ENCODE peak calls at places on chromosomes 7 and 10, in nine cellular contexts. A is GM12864; C is fibroblast of lung; L is colonic mucosa; Q is SK-N-SH; R is A549; Z is heart right ventricle; D is AG09309; T is Jurkat, Clone E6-1. P is an unnamed sample.
A peak's percentile ranks its signal among the peaks of the same experiment; 100 is the strongest.

GRCh38 chr7:37504791-37505190 is 56.1 kb upstream of the ELMO1 start:
- DNase-seq in A (no peak), C (no peak), L (no peak), Q (no peak), R (no peak), Z (no peak), D (no peak), T (no peak), P (no peak)

GRCh38 chr10:59361659-59362183 is 628 bp downstream of the FAM13C start:
- DNase-seq in A (no peak), C (peak; percentile 34), L (no peak), Q (no peak), R (no peak), Z (no peak), D (no peak), T (no peak), P (no peak)

GRCh38 chr10:22630229-22631174 is 83.9 kb downstream of the PIP4K2A start:
- DNase-seq in A (no peak), C (peak; percentile 64), L (no peak), Q (no peak), R (no peak), Z (no peak), D (no peak), T (peak; percentile 55), P (no peak)

GRCh38 chr7:2202901-2203550 is 29.7 kb downstream of the MAD1L1 start:
- DNase-seq in A (no peak), C (no peak), L (no peak), Q (peak; percentile 29), R (no peak), Z (no peak), D (no peak), T (no peak), P (no peak)

GRCh38 chr10:80498833-80499671 is 38.6 kb upstream of the SH2D4B start:
- DNase-seq in A (no peak), C (peak; percentile 97), L (peak; percentile 86), Q (no peak), R (peak; percentile 91), Z (peak; percentile 88), D (peak; percentile 92), T (no peak), P (peak; percentile 18)

GRCh38 chr7:129037585-129037984 is 17.3 kb downstream of the TNPO3 start:
- DNase-seq in A (no peak), C (no peak), L (no peak), Q (no peak), R (no peak), Z (no peak), D (no peak), T (no peak), P (peak; percentile 51)

GRCh38 chr7:1882451-1882850 is 212.4 kb downstream of the ELFN1 start:
- DNase-seq in A (no peak), C (no peak), L (no peak), Q (no peak), R (no peak), Z (no peak), D (no peak), T (no peak), P (no peak)

GRCh38 chr7:15888090-15888489 is 201.6 kb upstream of the MEOX2 start:
- DNase-seq in A (no peak), C (no peak), L (no peak), Q (no peak), R (no peak), Z (no peak), D (no peak), T (no peak), P (no peak)

GRCh38 chr10:47164800-47165128 is 135.2 kb upstream of the GDF10 start:
- DNase-seq in A (no peak), C (no peak), L (no peak), Q (no peak), R (no peak), Z (no peak), D (no peak), T (no peak), P (no peak)

GRCh38 chr10:59991661-59992060 is 85.3 kb upstream of the CCDC6 start:
- DNase-seq in A (no peak), C (peak; percentile 80), L (peak; percentile 75), Q (no peak), R (peak; percentile 13), Z (no peak), D (no peak), T (peak; percentile 5), P (peak; percentile 70)

GRCh38 chr10:99976886-99977391 is 32.8 kb downstream of the DNMBP start:
- DNase-seq in A (no peak), C (peak; percentile 99), L (no peak), Q (no peak), R (peak; percentile 55), Z (no peak), D (peak; percentile 80), T (no peak), P (peak; percentile 58)

GRCh38 chr10:132609211-132609610 is 71.6 kb downstream of the INPP5A start:
- DNase-seq in A (no peak), C (no peak), L (no peak), Q (no peak), R (no peak), Z (peak; percentile 9), D (no peak), T (no peak), P (no peak)

GRCh38 chr10:132606536-132607316 is 69.1 kb downstream of the INPP5A start:
- DNase-seq in A (no peak), C (peak; percentile 57), L (peak; percentile 20), Q (peak; percentile 96), R (no peak), Z (peak; percentile 69), D (no peak), T (no peak), P (no peak)

GRCh38 chr10:132608511-132609195 is 71.1 kb downstream of the INPP5A start:
- DNase-seq in A (no peak), C (no peak), L (no peak), Q (peak; percentile 28), R (no peak), Z (peak; percentile 17), D (no peak), T (no peak), P (no peak)

GRCh38 chr10:132607491-132607890 is 69.9 kb downstream of the INPP5A start:
- DNase-seq in A (no peak), C (no peak), L (no peak), Q (no peak), R (no peak), Z (peak; percentile 7), D (no peak), T (no peak), P (no peak)

GRCh38 chr10:132607961-132608495 is 70.4 kb downstream of the INPP5A start:
- DNase-seq in A (no peak), C (no peak), L (no peak), Q (peak; percentile 53), R (no peak), Z (peak; percentile 12), D (no peak), T (no peak), P (no peak)
- H3K4me3 ChIP-seq in A (no peak overlapping the region), C (no peak overlapping the region), L (no peak overlapping the region), Q (no peak overlapping the region), R (no peak overlapping the region), Z (no peak overlapping the region), D (no peak overlapping the region), T (no peak overlapping the region), P (no peak overlapping the region)

GRCh38 chr10:525565-526315 is 163.7 kb downstream of the DIP2C start:
- DNase-seq in A (no peak), C (peak; percentile 58), L (no peak), Q (no peak), R (no peak), Z (no peak), D (no peak), T (no peak), P (no peak)
- H3K4me3 ChIP-seq in A (no peak overlapping the region), C (no peak overlapping the region), L (no peak overlapping the region), Q (no peak overlapping the region), R (no peak overlapping the region), Z (no peak overlapping the region), D (no peak overlapping the region), T (no peak overlapping the region), P (no peak overlapping the region)

DNA sequence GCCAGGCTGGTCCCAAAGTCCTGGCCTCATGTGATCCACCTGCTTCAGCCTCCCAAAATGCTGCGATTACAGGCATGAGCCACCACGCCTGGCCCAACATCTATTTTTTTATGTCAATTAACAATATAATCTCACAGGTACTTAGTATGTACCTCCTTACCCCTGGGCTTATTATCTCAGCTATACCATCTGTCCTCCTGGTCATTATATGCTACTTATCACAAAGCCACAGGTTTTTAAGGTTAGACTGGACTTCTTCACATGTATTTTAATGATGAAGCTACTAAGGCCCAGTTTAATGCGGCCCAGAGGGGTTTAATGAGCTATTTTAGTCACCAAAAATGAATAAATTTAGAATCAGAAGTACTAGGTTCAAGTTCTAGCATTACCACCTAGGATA is 3.4 kb downstream of the NSUN6 start:
- DNase-seq in A (no peak), C (no peak), L (no peak), Q (no peak), R (no peak), Z (no peak), D (no peak), T (no peak), P (no peak)
- H3K4me3 ChIP-seq in A (no peak overlapping the region), C (no peak overlapping the region), L (no peak overlapping the region), Q (no peak overlapping the region), R (no peak overlapping the region), Z (no peak overlapping the region), D (no peak overlapping the region), T (no peak overlapping the region), P (no peak overlapping the region)

GRCh38 chr7:27192546-27193334 is 7.2 kb downstream of the HOXA13 start:
- DNase-seq in A (no peak), C (no peak), L (peak; percentile 55), Q (peak; percentile 67), R (no peak), Z (no peak), D (no peak), T (no peak), P (no peak)

GRCh38 chr7:27191716-27192545 is 6.9 kb upstream of the HOXA11 start:
- DNase-seq in A (no peak), C (no peak), L (peak; percentile 70), Q (no peak), R (no peak), Z (no peak), D (no peak), T (no peak), P (peak; percentile 12)

GRCh38 chr7:27194002-27194352 is 5.9 kb downstream of the HOXA13 start:
- DNase-seq in A (no peak), C (no peak), L (no peak), Q (no peak), R (no peak), Z (no peak), D (no peak), T (no peak), P (no peak)

GRCh38 chr7:27194641-27195379 is 5.1 kb downstream of the HOXA13 start:
- DNase-seq in A (no peak), C (no peak), L (peak; percentile 53), Q (no peak), R (no peak), Z (no peak), D (no peak), T (no peak), P (no peak)

DNA sequence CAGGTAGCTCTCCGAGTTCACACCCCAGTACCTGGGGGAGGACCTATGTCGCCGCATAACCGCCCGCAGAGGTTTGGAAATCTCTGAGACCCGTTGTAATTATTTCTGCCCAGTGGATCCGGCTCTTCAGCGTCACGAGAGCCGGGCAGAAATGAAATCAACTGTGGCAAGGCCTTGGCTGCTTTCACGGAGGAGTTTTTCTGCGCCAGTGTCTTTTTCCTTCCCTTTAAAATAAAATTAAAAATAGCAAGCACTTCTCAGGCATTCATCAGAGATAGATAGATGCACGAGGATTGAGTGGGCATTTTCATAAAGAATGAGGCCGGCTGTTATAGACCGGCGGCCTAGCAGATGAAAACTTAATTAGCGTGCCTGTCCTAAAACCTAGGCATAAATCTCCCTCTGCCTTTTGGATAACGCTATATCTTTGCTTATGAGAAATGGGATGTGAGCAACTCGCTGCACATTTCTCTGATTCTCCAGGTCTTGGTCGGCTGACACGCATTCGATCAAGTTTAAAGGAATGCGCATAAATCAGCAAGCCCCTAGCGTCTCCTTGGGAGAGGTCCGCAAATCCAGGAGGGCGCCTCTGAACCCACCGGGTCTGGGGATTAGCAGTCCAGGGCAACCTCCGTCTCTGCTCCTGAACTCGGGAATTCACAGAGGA is 6.4 kb downstream of the HOXA13 start:
- DNase-seq in A (no peak), C (no peak), L (peak; percentile 48), Q (no peak), R (no peak), Z (no peak), D (no peak), T (no peak), P (peak; percentile 72)
- H3K4me3 ChIP-seq in A (no peak overlapping the region), C (no peak overlapping the region), L (peak overlapping the region; percentile 39), Q (no peak overlapping the region), R (no peak overlapping the region), Z (no peak overlapping the region), D (peak overlapping the region; percentile 65), T (no peak overlapping the region), P (peak overlapping the region; percentile 65)

P was measured in HAP-1.